ENCODE peak calls at places on chromosomes 4 and X, in seven cellular contexts. A is substantia nigra; V is astrocyte of the cerebellum; E is D341Med; P is fibroblast of mammary gland; M is lower leg skin; I is activated CD4-positive, alpha-beta T cell treated with anti-CD3 and anti-CD28 coated beads for 1 hour. S is an unnamed sample.

GRCh38 chr4:127759893-127760292 is 22.2 kb upstream of the HSPA4L start:
- DNase-seq in V (no peak), P (peak; percentile 37), I (no peak), M (no peak), E (no peak), A (no peak), S (no peak)

GRCh38 chrX:41025926-41026325 is 59.3 kb upstream of the USP9X start:
- DNase-seq in V (peak; percentile 27), P (peak; percentile 20), I (no peak), E (no peak), A (no peak), M (no peak), S (no peak)

GRCh38 chr4:54167508-54167907 is 61.6 kb upstream of the PDGFRA start:
- DNase-seq in I (no peak), E (no peak), M (no peak), P (no peak), A (no peak), V (no peak), S (no peak)

GRCh38 chr4:84379881-84380618 is 119.0 kb downstream of the NKX6-1 start:
- DNase-seq in M (no peak), P (peak; percentile 90), V (no peak), I (no peak), A (no peak), E (no peak), S (no peak)

GRCh38 chr4:140048419-140049022 is 105.5 kb downstream of the MAML3 start:
- DNase-seq in P (no peak), M (no peak), E (no peak), A (no peak), I (no peak), V (no peak), S (no peak)

GRCh38 chrX:10050481-10050880 is 83.3 kb downstream of the CLDN34 start:
- DNase-seq in P (no peak), M (no peak), E (no peak), A (no peak), V (peak; percentile 63), I (no peak), S (no peak)

GRCh38 chr4:4426511-4427477 is 39.9 kb downstream of the NSG1 start:
- DNase-seq in I (no peak), V (peak; percentile 19), P (no peak), E (peak; percentile 30), A (no peak), M (no peak), S (no peak)

GRCh38 chr4:184647391-184648101 is 1.7 kb downstream of the CASP3 start:
- DNase-seq in E (no peak), V (no peak), I (no peak), P (peak; percentile 54), M (no peak), A (no peak), S (no peak)

GRCh38 chr4:84451546-84451945 is 47.5 kb downstream of the NKX6-1 start:
- DNase-seq in P (peak; percentile 27), M (no peak), I (no peak), V (no peak), A (no peak), E (peak; percentile 23), S (no peak)

GRCh38 chr4:76147454-76148141 is 599 bp downstream of the NUP54 start:
- DNase-seq in V (peak; percentile 56), M (peak; percentile 19), A (peak; percentile 40), I (no peak), E (peak; percentile 82), P (peak; percentile 83), S (peak; percentile 83)

GRCh38 chr4:55336138-55337034 is 9.7 kb upstream of the SRD5A3 start:
- DNase-seq in P (no peak), I (no peak), A (no peak), E (no peak), V (no peak), M (no peak), S (no peak)

GRCh38 chrX:130937101-130937500 is 34.1 kb upstream of the ENOX2 start:
- DNase-seq in A (no peak), P (no peak), V (no peak), I (no peak), E (no peak), M (no peak), S (no peak)

GRCh38 chrX:46178763-46179162 is 366.5 kb downstream of the ZNF674 start:
- DNase-seq in E (no peak), M (no peak), P (no peak), A (no peak), V (no peak), I (no peak), S (no peak)

GRCh38 chr4:79292008-79292407 is 33.9 kb downstream of the NAA11 start:
- DNase-seq in A (no peak), M (no peak), V (no peak), P (no peak), E (no peak), I (no peak), S (no peak)

GRCh38 chrX:40105016-40105790 is 7.4 kb upstream of the BCOR start:
- DNase-seq in P (no peak), M (no peak), V (no peak), E (peak; percentile 53), A (peak; percentile 25), I (no peak), S (no peak)

GRCh38 chr4:1850276-1850675 is 5.7 kb downstream of the LETM1 start:
- DNase-seq in M (no peak), I (no peak), P (peak; percentile 24), E (peak; percentile 77), A (no peak), V (no peak), S (no peak)

GRCh38 chr4:96649536-96649935 is 809.6 kb downstream of the PDHA2 start:
- DNase-seq in A (no peak), M (no peak), E (no peak), V (peak; percentile 4), P (no peak), I (no peak), S (no peak)

GRCh38 chr4:17762705-17763104 is 18.7 kb downstream of the FAM184B start:
- DNase-seq in A (no peak), V (peak; percentile 18), E (no peak), I (no peak), P (peak; percentile 74), M (no peak), S (no peak)

GRCh38 chrX:106726485-106727437 is at the start of gene RNF128:
- DNase-seq in M (peak; percentile 16), P (peak; percentile 23), V (no peak), I (no peak), E (peak; percentile 9), A (no peak), S (peak; percentile 65)

GRCh38 chrX:1172496-1172895 is 40.0 kb downstream of the CRLF2 start:
- DNase-seq in P (no peak), I (no peak), E (no peak), V (no peak), M (no peak), A (no peak), S (no peak)